ENCODE peak calls at places on chromosomes 2 and 18, in four cellular contexts. R is RWPE1, K is right cardiac atrium, M is A673. N is an unnamed sample.
A peak's percentile ranks its signal among the peaks of the same experiment; 100 is the strongest.

GRCh38 chr2:234344041-234344440 is 152.8 kb downstream of the ARL4C start:
- DNase-seq in R (no peak), K (no peak), M (no peak), N (no peak)

GRCh38 chr18:40925071-40925541 is 1029.9 kb upstream of the PIK3C3 start:
- DNase-seq in M (no peak), R (no peak), K (no peak), N (no peak)

GRCh38 chr2:113703404-113704299 is 52.8 kb downstream of the SLC35F5 start:
- DNase-seq in K (no peak), M (peak; percentile 32), R (no peak), N (no peak)

GRCh38 chr2:20444113-20444992 is 2.5 kb upstream of the RHOB start:
- DNase-seq in K (no peak), R (no peak), M (no peak), N (peak; percentile 52)

GRCh38 chr2:36507408-36507812 is 90.6 kb downstream of the FEZ2 start:
- DNase-seq in R (peak; percentile 49), M (peak; percentile 84), K (peak; percentile 35), N (no peak)

GRCh38 chr2:241067501-241068135 is 34.5 kb downstream of the MTERF4 start:
- DNase-seq in K (no peak), M (no peak), R (no peak), N (no peak)

GRCh38 chr2:233404227-233404626 is 49.9 kb downstream of the DGKD start:
- DNase-seq in M (peak; percentile 66), K (no peak), R (no peak), N (no peak)

GRCh38 chr2:127829845-127830246 is 18.9 kb upstream of the WDR33 start:
- DNase-seq in R (no peak), K (no peak), M (no peak), N (no peak)

GRCh38 chr18:80202264-80202998 is 44.9 kb downstream of the PARD6G start:
- DNase-seq in K (no peak), R (no peak), M (no peak), N (no peak)

GRCh38 chr2:162826901-162827300 is 11.7 kb downstream of the KCNH7 start:
- DNase-seq in M (no peak), R (no peak), K (no peak), N (no peak)

GRCh38 chr18:32730620-32731021 is 42.2 kb downstream of the KLHL14 start:
- DNase-seq in R (peak; percentile 19), K (no peak), M (peak; percentile 55), N (no peak)

GRCh38 chr2:26678026-26678425 is 14.5 kb upstream of the KCNK3 start:
- DNase-seq in K (no peak), R (no peak), M (no peak), N (no peak)

GRCh38 chr2:159126653-159127052 is 158.2 kb downstream of the TANC1 start:
- DNase-seq in R (no peak), K (no peak), M (no peak), N (no peak)

GRCh38 chr2:100264651-100265050 is 57.6 kb downstream of the LONRF2 start:
- DNase-seq in R (no peak), K (no peak), M (no peak), N (no peak)

GRCh38 chr2:139031722-139032121 is 251.5 kb upstream of the NXPH2 start:
- DNase-seq in R (peak; percentile 41), M (peak; percentile 64), K (no peak), N (peak; percentile 7)

GRCh38 chr2:107392241-107392704 is 434.4 kb upstream of the RGPD4 start:
- DNase-seq in K (peak; percentile 57), R (no peak), M (no peak), N (no peak)

GRCh38 chr2:172293952-172294351 is 133.4 kb upstream of the ITGA6 start:
- DNase-seq in M (peak; percentile 58), K (peak; percentile 76), R (peak; percentile 23), N (peak; percentile 42)

GRCh38 chr2:127226520-127227263 is 6.6 kb upstream of the CYP27C1 start:
- DNase-seq in R (peak; percentile 85), K (no peak), M (peak; percentile 67), N (no peak)

GRCh38 chr18:48159816-48160215 is 229.4 kb upstream of the SMAD2 start:
- DNase-seq in R (no peak), K (no peak), M (no peak), N (no peak)

GRCh38 chr2:66721776-66722175 is 286.9 kb downstream of the MEIS1 start:
- DNase-seq in M (no peak), R (no peak), K (no peak), N (no peak)

GRCh38 chr2:128304715-128305554 is 13.7 kb downstream of the HS6ST1 start:
- DNase-seq in M (peak; percentile 82), K (peak; percentile 86), R (peak; percentile 97), N (peak; percentile 76)

GRCh38 chr2:42342795-42343241 is 18.2 kb downstream of the COX7A2L start:
- DNase-seq in R (no peak), K (no peak), M (no peak), N (no peak)

GRCh38 chr2:42340938-42341636 is 19.9 kb downstream of the COX7A2L start:
- DNase-seq in K (no peak), R (no peak), M (no peak), N (no peak)

GRCh38 chr2:42339191-42339912 is 21.7 kb downstream of the COX7A2L start:
- DNase-seq in M (no peak), K (no peak), R (no peak), N (no peak)

GRCh38 chr2:42340045-42340937 is 20.7 kb downstream of the COX7A2L start:
- DNase-seq in M (no peak), K (no peak), R (no peak), N (no peak)

DNA sequence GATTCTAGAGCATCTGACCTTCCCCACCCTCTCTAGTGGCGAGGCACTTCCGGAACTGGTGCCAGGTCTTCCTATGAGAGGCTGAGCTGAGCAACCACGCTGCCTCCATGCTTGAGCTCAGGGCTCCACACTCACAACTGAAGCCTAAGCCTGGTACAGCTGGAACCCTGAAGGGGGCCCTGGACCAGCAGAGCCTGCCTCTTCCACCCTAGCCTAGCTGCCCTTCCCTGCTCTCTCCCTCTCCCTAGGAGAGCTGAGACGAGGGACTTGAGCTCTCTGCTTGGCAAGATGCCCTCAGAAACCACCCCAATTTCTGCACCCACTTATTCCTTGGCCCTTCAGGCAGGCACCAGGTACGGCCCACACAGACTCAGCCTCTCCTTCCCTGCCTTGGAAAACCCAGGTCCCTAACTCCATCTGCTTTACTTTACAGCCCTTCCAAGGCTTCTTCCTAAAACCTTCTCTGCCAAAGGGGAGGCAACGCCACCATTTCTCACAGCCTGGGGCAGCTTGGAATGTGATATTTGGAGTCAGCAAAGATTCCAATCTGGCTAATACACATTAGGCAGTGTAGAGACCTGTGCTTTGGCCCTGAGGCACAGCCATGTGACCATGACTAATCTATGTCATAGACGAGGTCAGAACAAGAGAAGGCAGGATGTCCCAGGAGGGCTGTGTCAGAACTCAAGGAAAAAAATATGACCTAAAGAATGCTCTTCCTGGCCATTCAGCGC is 18.8 kb downstream of the COX7A2L start:
- DNase-seq in R (peak; percentile 67), K (no peak), M (peak; percentile 40), N (peak; percentile 25)
- H3K27ac ChIP-seq in R (peak overlapping the region; percentile 66), K (no peak overlapping the region), M (no peak overlapping the region), N (peak overlapping the region; percentile 60)

DNA sequence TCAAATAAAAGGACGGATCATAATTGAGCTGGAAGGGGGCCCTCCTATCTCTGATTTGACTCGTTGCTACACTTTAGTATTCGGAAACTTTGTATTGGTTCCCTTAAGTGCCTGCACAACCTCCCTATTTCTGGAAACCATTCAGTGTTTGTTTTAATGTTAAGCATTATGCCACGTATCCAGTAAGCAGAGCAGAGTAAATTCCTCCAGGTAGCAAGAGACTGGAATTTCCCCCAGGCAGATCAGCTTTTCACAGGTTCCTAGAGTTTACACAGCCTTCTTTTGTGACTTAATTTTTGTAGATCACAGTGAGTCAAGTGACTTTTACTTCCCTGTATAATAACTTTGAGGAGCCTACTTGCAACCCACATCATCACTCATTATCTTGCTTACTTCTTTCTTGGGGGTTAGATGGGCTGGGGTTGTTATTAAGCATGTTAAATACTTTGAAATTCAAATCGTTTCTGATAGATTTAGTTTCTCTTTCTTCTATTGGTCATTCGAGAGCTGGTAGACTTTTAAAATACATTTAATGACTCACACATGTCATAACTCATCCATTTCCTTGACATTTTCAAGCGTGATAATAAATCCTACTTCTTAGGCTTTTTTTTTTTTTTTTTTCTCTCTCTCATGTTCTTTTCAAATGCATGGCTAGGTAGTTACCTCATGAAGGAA is 219.2 kb downstream of the NEDD4L start:
- DNase-seq in R (peak; percentile 46), K (no peak), M (peak; percentile 37), N (no peak)
- H3K27ac ChIP-seq in R (peak overlapping the region; percentile 78), K (peak overlapping the region; percentile 55), M (no peak overlapping the region), N (peak overlapping the region; percentile 89)

GRCh38 chr2:190999949-191000665 is 13.9 kb downstream of the STAT1 start:
- DNase-seq in K (no peak), R (no peak), M (no peak), N (no peak)

GRCh38 chr2:191001032-191001431 is 12.9 kb downstream of the STAT1 start:
- DNase-seq in R (peak; percentile 61), K (no peak), M (no peak), N (no peak)

GRCh38 chr2:190999058-190999457 is 14.9 kb downstream of the STAT1 start:
- DNase-seq in K (no peak), R (no peak), M (no peak), N (no peak)

GRCh38 chr2:191003405-191004309 is 10.3 kb downstream of the STAT1 start:
- DNase-seq in M (no peak), K (no peak), R (no peak), N (no peak)

GRCh38 chr2:191001624-191002023 is 12.3 kb downstream of the STAT1 start:
- DNase-seq in M (no peak), R (no peak), K (no peak), N (no peak)
- H3K27ac ChIP-seq in M (no peak overlapping the region), R (no peak overlapping the region), K (no peak overlapping the region), N (no peak overlapping the region)

DNA sequence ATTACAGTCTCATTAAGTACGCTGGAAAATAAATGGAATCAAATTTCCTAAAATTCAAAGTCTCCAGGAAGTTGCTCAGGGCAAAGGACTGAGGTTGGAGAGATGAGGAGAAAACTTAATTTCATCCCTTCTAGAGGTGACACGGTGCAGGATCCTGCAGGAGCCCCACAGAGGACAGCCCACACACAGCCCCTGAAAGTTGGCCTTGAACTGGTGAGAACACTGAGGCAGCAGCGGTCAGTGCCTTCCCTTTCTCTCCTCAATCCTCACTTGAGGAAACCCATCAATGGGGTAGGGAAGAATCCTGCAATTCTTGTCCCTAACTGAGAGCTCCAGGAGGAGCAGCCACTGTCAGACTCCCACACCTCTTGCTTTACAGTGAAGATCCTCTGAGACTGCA is 37.5 kb downstream of the LOXHD1 start:
- DNase-seq in K (no peak), R (no peak), M (no peak), N (no peak)
- H3K27ac ChIP-seq in K (no peak overlapping the region), R (no peak overlapping the region), M (no peak overlapping the region), N (no peak overlapping the region)

DNA sequence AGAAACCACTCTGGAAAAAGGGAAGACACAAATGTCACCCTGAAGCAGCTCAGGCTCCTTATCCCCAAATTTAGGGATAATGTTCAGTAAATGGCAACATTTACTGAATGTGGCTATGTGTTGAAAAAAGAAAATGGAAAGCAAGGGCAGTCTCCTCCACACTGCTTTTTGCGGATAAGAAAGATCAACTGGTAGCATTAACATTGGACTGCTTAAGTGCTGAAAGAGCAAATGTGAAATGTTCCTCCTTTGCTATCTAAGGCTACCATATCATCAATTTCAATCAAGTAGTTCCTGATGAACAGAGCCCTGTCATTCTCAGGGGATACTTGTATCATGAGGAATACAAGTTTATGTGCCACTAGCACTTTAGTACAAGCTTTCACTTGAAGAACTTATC is 12.5 kb downstream of the FBXO11 start:
- DNase-seq in M (no peak), K (no peak), R (no peak), N (no peak)
- H3K27ac ChIP-seq in M (no peak overlapping the region), K (no peak overlapping the region), R (no peak overlapping the region), N (no peak overlapping the region)

N was measured in left ventricle myocardium inferior.